ENCODE peak calls at places on chromosomes 4 and X, in six cellular contexts. O is fibroblast of pulmonary artery, F is occipital lobe, Z is cardiac muscle cell, D is ELR, Q is Kasumi-1. L is an unnamed sample.

GRCh38 chr4:2243682-2244380 is 1.9 kb upstream of the HAUS3 start:
- DNase-seq in Z (peak), F (no peak), Q (peak), O (peak), D (peak), L (no peak)

GRCh38 chr4:102779204-102779603 is 18.4 kb upstream of the MANBA start:
- DNase-seq in Q (peak), F (no peak), O (no peak), D (no peak), Z (no peak), L (no peak)

GRCh38 chrX:155632424-155633100 is 19.8 kb upstream of the TMLHE start:
- DNase-seq in D (peak), Q (no peak), O (peak), Z (no peak), F (no peak), L (no peak)

GRCh38 chrX:42783456-42783855 is 5.5 kb upstream of the PPP1R2C start:
- DNase-seq in F (no peak), D (no peak), Z (no peak), O (no peak), Q (no peak), L (no peak)

GRCh38 chr4:8097721-8098345 is 60.8 kb downstream of the ABLIM2 start:
- DNase-seq in F (no peak), Q (no peak), D (no peak), Z (no peak), O (no peak), L (no peak)

GRCh38 chr4:76219299-76220055 is 5.9 kb upstream of the SCARB2 start:
- DNase-seq in F (no peak), Z (peak), D (peak), Q (no peak), O (peak), L (no peak)

GRCh38 chr4:186840222-186840701 is 116.6 kb upstream of the FAT1 start:
- DNase-seq in Z (peak), F (no peak), D (no peak), Q (no peak), O (no peak), L (no peak)

GRCh38 chr4:181416966-181417365 is 826.2 kb upstream of the TENM3 start:
- DNase-seq in Z (no peak), D (no peak), O (no peak), Q (no peak), F (no peak), L (no peak)